ENCODE peak calls at places on chromosomes 2 and 18, in four cellular contexts. One of them, this sample, is unnamed. For H3K4me1, the result is how much of the 10 kb centered on the place peaks cover.

GRCh38 chr18:63159590-63159989 is 160.0 kb downstream of the BCL2 start:
- DNase-seq in heart left ventricle: no peak
- DNase-seq in hepatocyte: no peak
- DNase-seq in suprapubic skin: no peak
- DNase-seq in this sample: no peak

GRCh38 chr2:234293973-234294372 is 202.9 kb downstream of the ARL4C start:
- DNase-seq in hepatocyte: no peak
- DNase-seq in heart left ventricle: no peak
- DNase-seq in suprapubic skin: no peak
- DNase-seq in this sample: no peak

GRCh38 chr18:23884712-23885375 is 129.7 kb upstream of the TTC39C start:
- DNase-seq in suprapubic skin: no peak
- DNase-seq in hepatocyte: peak
- DNase-seq in heart left ventricle: no peak
- DNase-seq in this sample: no peak

GRCh38 chr18:7567487-7568425 is 640 bp downstream of the PTPRM start:
- DNase-seq in suprapubic skin: peak
- DNase-seq in hepatocyte: peak
- DNase-seq in heart left ventricle: peak
- DNase-seq in this sample: peak

GRCh38 chr2:141329949-141330348 is 800.9 kb downstream of the LRP1B start:
- DNase-seq in suprapubic skin: no peak
- DNase-seq in heart left ventricle: no peak
- DNase-seq in hepatocyte: no peak
- DNase-seq in this sample: no peak

GRCh38 chr2:184067502-184067901 is 530.8 kb upstream of the ZNF804A start:
- DNase-seq in heart left ventricle: no peak
- DNase-seq in hepatocyte: no peak
- DNase-seq in suprapubic skin: no peak
- DNase-seq in this sample: no peak

GRCh38 chr2:149375801-149376349 is 45.5 kb downstream of the LYPD6 start:
- DNase-seq in suprapubic skin: no peak
- DNase-seq in hepatocyte: no peak
- DNase-seq in heart left ventricle: no peak
- DNase-seq in this sample: no peak

GRCh38 chr2:17538022-17538843 is 2.3 kb upstream of the VSNL1 start:
- DNase-seq in hepatocyte: peak
- DNase-seq in suprapubic skin: no peak
- DNase-seq in heart left ventricle: peak
- DNase-seq in this sample: no peak

GRCh38 chr2:192025607-192026006 is 169.1 kb downstream of the TMEFF2 start:
- DNase-seq in hepatocyte: no peak
- DNase-seq in heart left ventricle: no peak
- DNase-seq in suprapubic skin: no peak
- DNase-seq in this sample: no peak

GRCh38 chr18:10453885-10454772 is at the start of gene APCDD1:
- DNase-seq in hepatocyte: peak
- DNase-seq in suprapubic skin: peak
- DNase-seq in heart left ventricle: peak
- DNase-seq in this sample: peak

GRCh38 chr2:19632327-19633040 is 269.3 kb downstream of the TTC32 start:
- DNase-seq in heart left ventricle: peak
- DNase-seq in hepatocyte: no peak
- DNase-seq in suprapubic skin: no peak
- DNase-seq in this sample: peak

GRCh38 chr2:230694241-230694640 is 18.4 kb upstream of the CAB39 start:
- DNase-seq in suprapubic skin: peak
- DNase-seq in hepatocyte: no peak
- DNase-seq in heart left ventricle: no peak
- DNase-seq in this sample: no peak

GRCh38 chr2:46270384-46270783 is 26.8 kb upstream of the EPAS1 start:
- DNase-seq in hepatocyte: no peak
- DNase-seq in heart left ventricle: no peak
- DNase-seq in suprapubic skin: no peak
- DNase-seq in this sample: no peak

GRCh38 chr18:11136241-11136640 is 13.1 kb downstream of the PIEZO2 start:
- DNase-seq in hepatocyte: no peak
- DNase-seq in suprapubic skin: no peak
- DNase-seq in heart left ventricle: no peak
- DNase-seq in this sample: no peak

GRCh38 chr2:192546566-192546965 is 351.8 kb upstream of the TMEFF2 start:
- DNase-seq in suprapubic skin: no peak
- DNase-seq in heart left ventricle: no peak
- DNase-seq in hepatocyte: no peak
- DNase-seq in this sample: no peak

GRCh38 chr2:102185347-102185746 is 1.5 kb upstream of the IL1RL2 start:
- DNase-seq in hepatocyte: no peak
- DNase-seq in heart left ventricle: no peak
- DNase-seq in suprapubic skin: no peak
- DNase-seq in this sample: no peak

GRCh38 chr18:11145413-11146191 is 3.8 kb downstream of the PIEZO2 start:
- DNase-seq in hepatocyte: no peak
- DNase-seq in heart left ventricle: no peak
- DNase-seq in suprapubic skin: no peak
- DNase-seq in this sample: no peak

GRCh38 chr2:19295998-19296502 is 62.4 kb downstream of the OSR1 start:
- DNase-seq in heart left ventricle: no peak
- DNase-seq in suprapubic skin: no peak
- DNase-seq in hepatocyte: no peak
- DNase-seq in this sample: no peak

GRCh38 chr18:5058768-5059539 is 138.1 kb downstream of the AKAIN1 start:
- DNase-seq in suprapubic skin: no peak
- DNase-seq in hepatocyte: no peak
- DNase-seq in heart left ventricle: peak
- DNase-seq in this sample: peak

GRCh38 chr18:47334966-47335365 is 83.5 kb upstream of the SKOR2 start:
- DNase-seq in heart left ventricle: no peak
- DNase-seq in suprapubic skin: no peak
- DNase-seq in hepatocyte: no peak
- DNase-seq in this sample: no peak

GRCh38 chr18:11246466-11246865 is 97.1 kb upstream of the PIEZO2 start:
- DNase-seq in heart left ventricle: no peak
- DNase-seq in hepatocyte: no peak
- DNase-seq in suprapubic skin: no peak
- DNase-seq in this sample: no peak

GRCh38 chr2:191206613-191207471 is 38.4 kb upstream of the MYO1B start:
- DNase-seq in heart left ventricle: no peak
- DNase-seq in suprapubic skin: no peak
- DNase-seq in hepatocyte: no peak
- DNase-seq in this sample: no peak

GRCh38 chr2:150391779-150392178 is 95.7 kb downstream of the RND3 start:
- DNase-seq in hepatocyte: no peak
- DNase-seq in suprapubic skin: no peak
- DNase-seq in heart left ventricle: no peak
- DNase-seq in this sample: no peak

GRCh38 chr2:151051584-151052220 is 210.0 kb downstream of the RBM43 start:
- DNase-seq in hepatocyte: peak
- DNase-seq in suprapubic skin: no peak
- DNase-seq in heart left ventricle: no peak
- DNase-seq in this sample: no peak

GRCh38 chr2:25690058-25690457 is 16.7 kb upstream of the DTNB start:
- DNase-seq in hepatocyte: peak
- DNase-seq in suprapubic skin: peak
- DNase-seq in heart left ventricle: no peak
- DNase-seq in this sample: no peak

GRCh38 chr2:119537792-119538191 is 6.5 kb upstream of the CFAP221 start:
- DNase-seq in heart left ventricle: no peak
- DNase-seq in suprapubic skin: no peak
- DNase-seq in hepatocyte: no peak
- DNase-seq in this sample: no peak

GRCh38 chr18:68797901-68798300 is at the start of gene CCDC102B:
- DNase-seq in suprapubic skin: no peak
- DNase-seq in heart left ventricle: no peak
- DNase-seq in hepatocyte: peak
- DNase-seq in this sample: no peak

GRCh38 chr2:170815746-170816498 is 765 bp upstream of the GAD1 start:
- DNase-seq in heart left ventricle: peak
- DNase-seq in hepatocyte: peak
- DNase-seq in suprapubic skin: no peak
- DNase-seq in this sample: peak

GRCh38 chr2:133818661-133819060 is 250.4 kb upstream of the NCKAP5 start:
- DNase-seq in suprapubic skin: no peak
- DNase-seq in hepatocyte: no peak
- DNase-seq in heart left ventricle: no peak
- DNase-seq in this sample: no peak

GRCh38 chr2:100924520-100925451 is 77.3 kb upstream of the RPL31 start:
- DNase-seq in hepatocyte: peak
- DNase-seq in suprapubic skin: peak
- DNase-seq in heart left ventricle: no peak
- DNase-seq in this sample: no peak

GRCh38 chr2:126696644-126697520 is 40.9 kb downstream of the GYPC start:
- DNase-seq in suprapubic skin: no peak
- DNase-seq in hepatocyte: no peak
- DNase-seq in heart left ventricle: peak
- DNase-seq in this sample: no peak

GRCh38 chr2:126698376-126698775 is 42.4 kb downstream of the GYPC start:
- DNase-seq in hepatocyte: no peak
- DNase-seq in heart left ventricle: no peak
- DNase-seq in suprapubic skin: no peak
- DNase-seq in this sample: no peak

GRCh38 chr2:126700677-126701076 is 44.7 kb downstream of the GYPC start:
- DNase-seq in heart left ventricle: no peak
- DNase-seq in hepatocyte: no peak
- DNase-seq in suprapubic skin: no peak
- DNase-seq in this sample: no peak

GRCh38 chr2:126700073-126700581 is 44.2 kb downstream of the GYPC start:
- DNase-seq in hepatocyte: no peak
- DNase-seq in suprapubic skin: no peak
- DNase-seq in heart left ventricle: no peak
- DNase-seq in this sample: no peak

GRCh38 chr2:126698991-126699390 is 43.0 kb downstream of the GYPC start:
- DNase-seq in heart left ventricle: no peak
- DNase-seq in suprapubic skin: no peak
- DNase-seq in hepatocyte: no peak
- DNase-seq in this sample: no peak
- H3K4me3 ChIP-seq in heart left ventricle: no peak
- H3K4me3 ChIP-seq in suprapubic skin: no peak
- H3K4me3 ChIP-seq in hepatocyte: no peak
- H3K4me3 ChIP-seq in this sample: no peak

DNA sequence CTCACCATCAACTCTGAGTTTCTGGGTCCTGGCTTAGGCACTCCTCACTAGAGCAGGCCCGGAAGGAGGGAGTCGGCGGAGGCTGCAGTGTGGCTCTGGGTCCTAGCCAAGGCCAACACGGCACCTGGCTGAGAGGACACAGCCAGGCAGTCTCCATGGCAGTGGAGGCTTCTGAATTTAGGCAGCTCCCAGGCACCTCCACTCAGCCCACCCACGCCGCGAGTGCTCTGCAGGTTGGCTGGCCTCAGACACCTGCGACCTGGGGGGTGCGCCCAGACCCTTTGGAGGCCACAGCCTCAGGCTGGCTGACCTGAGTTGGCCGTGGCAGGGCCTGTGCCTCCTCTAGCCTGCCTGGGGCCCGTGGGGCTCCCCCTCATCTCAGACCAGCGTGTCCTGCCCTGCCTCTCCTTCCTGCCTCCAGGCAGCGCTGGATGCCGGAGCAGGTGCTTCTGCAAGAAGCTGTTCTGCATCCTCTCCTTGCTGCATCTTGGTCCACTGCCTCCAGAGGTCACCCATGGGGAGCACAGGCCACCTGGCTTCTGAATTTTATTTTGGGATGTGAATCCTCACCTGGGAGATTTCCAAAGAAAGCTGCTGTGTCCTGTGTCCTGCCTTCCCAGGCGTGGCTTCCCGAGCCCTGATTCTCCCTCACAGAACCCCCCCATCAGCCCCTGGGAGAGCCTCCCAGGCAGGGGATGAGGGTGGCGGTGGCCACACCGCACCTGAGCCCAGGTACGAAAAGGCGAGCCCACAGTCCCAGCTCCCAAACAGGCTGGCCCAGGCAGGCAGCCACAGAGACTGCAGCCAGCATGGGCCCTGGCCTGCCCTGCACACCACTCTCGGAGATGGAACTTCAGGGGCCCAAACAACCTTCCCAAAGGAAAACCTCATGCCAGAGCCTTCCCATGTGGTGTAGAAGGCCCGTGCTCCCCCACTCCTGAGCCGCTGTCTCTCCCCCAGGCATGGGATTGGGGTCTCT is 23.4 kb downstream of the AQP12A start:
- DNase-seq in suprapubic skin: no peak
- DNase-seq in heart left ventricle: no peak
- DNase-seq in hepatocyte: no peak
- DNase-seq in this sample: no peak
- H3K4me1 ChIP-seq in suprapubic skin: under half
- H3K4me1 ChIP-seq in heart left ventricle: under half
- H3K4me1 ChIP-seq in hepatocyte: under half
- H3K4me1 ChIP-seq in this sample: under half

DNA sequence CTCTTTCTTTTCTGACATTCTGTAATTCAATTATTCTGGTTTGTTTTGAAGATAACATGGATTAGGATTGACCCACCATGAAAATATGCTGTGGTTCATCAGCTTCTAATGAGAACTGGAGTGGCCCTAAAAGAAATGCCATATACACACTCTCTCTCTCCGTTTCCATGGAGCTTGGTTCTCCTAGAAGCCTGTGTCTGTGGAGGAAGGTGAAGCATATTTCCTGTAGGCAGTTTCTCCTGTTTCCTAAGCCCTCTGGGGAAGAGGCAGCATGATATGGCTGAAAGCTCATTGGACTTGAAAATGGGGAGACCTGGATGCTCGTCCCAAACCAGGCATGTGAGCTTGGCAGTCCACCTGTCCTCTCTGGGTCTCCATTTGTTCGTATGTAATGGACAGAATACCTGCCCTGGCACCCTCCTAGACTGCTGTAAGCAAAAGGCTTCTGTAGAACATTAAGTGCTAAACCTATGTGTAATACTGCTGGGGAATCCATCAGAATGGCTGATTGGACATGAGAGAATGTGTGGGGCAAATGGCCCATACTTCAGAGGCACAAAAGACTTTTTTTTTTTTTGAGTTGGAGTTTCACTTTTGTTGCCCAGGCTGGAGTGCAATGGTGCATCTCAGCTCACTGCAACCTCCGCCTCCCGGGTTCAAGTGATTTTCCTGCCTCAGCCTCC is 75.3 kb upstream of the PPP1CB start:
- DNase-seq in hepatocyte: no peak
- DNase-seq in suprapubic skin: no peak
- DNase-seq in heart left ventricle: no peak
- DNase-seq in this sample: no peak
- H3K27ac ChIP-seq in hepatocyte: no peak
- H3K27ac ChIP-seq in suprapubic skin: no peak
- H3K27ac ChIP-seq in heart left ventricle: no peak
- H3K27ac ChIP-seq in this sample: no peak

DNA sequence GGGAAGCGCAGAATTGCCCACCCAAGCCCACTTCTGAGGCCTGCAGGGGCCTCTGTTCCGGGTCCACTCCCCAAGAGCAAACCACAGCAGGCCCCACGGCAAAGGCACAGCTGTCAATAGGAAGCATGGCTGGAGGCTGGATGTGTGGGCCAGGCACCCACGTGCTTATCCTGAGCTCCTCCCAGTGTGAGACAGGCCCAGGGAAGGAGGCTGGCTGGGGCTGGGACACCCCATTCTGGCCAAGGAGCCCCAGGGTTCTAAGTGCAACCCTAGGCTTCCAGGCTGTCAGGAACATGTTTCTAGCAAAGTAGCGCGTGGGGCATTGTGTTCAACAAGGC is 6.0 kb upstream of the RAB17 start:
- DNase-seq in suprapubic skin: no peak
- DNase-seq in heart left ventricle: no peak
- DNase-seq in hepatocyte: no peak
- DNase-seq in this sample: no peak
- H3K4me3 ChIP-seq in suprapubic skin: no peak
- H3K4me3 ChIP-seq in heart left ventricle: no peak
- H3K4me3 ChIP-seq in hepatocyte: no peak
- H3K4me3 ChIP-seq in this sample: no peak

GRCh38 chr2:64637000-64637628 is 16.6 kb downstream of the SERTAD2 start:
- DNase-seq in heart left ventricle: no peak
- DNase-seq in hepatocyte: no peak
- DNase-seq in suprapubic skin: no peak
- DNase-seq in this sample: no peak
- H3K4me1 ChIP-seq in heart left ventricle: under half
- H3K4me1 ChIP-seq in hepatocyte: under half
- H3K4me1 ChIP-seq in suprapubic skin: half or more
- H3K4me1 ChIP-seq in this sample: under half